ENCODE peak calls at places on chromosome 18, in nine cellular contexts. F is MCF 10A, P is OCI-LY7, D is PC-9, J is foreskin keratinocyte, M is mesothelial cell of epicardium, N is lower leg skin, U is Calu3, G is GM12878. C is an unnamed sample.

GRCh38 chr18:10131783-10132381 is 218.1 kb downstream of the VAPA start:
- DNase-seq in F (no peak), P (no peak), D (no peak), J (no peak), M (peak; percentile 37), N (no peak), U (peak; percentile 24), G (no peak), C (no peak)

GRCh38 chr18:57780318-57781127 is 22.6 kb downstream of the ATP8B1 start:
- DNase-seq in F (peak; percentile 85), P (no peak), D (peak; percentile 86), J (no peak), M (no peak), N (no peak), U (peak; percentile 39), G (peak; percentile 17), C (peak; percentile 28)

GRCh38 chr18:28766027-28766426 is 589.1 kb upstream of the CDH2 start:
- DNase-seq in F (no peak), P (no peak), D (no peak), J (no peak), M (no peak), N (no peak), U (no peak), G (no peak), C (no peak)

GRCh38 chr18:51621103-51621969 is 423.9 kb upstream of the MEX3C start:
- DNase-seq in F (peak; percentile 74), P (peak; percentile 18), D (no peak), J (no peak), M (peak; percentile 38), N (no peak), U (peak; percentile 66), G (peak; percentile 12), C (peak; percentile 72)

GRCh38 chr18:8851659-8852058 is 146.3 kb downstream of the MTCL1 start:
- DNase-seq in F (no peak), P (no peak), D (no peak), J (no peak), M (no peak), N (peak; percentile 9), U (no peak), G (no peak), C (no peak)

GRCh38 chr18:42038936-42039335 is 83.9 kb downstream of the PIK3C3 start:
- DNase-seq in F (no peak), P (no peak), D (no peak), J (peak; percentile 57), M (no peak), N (no peak), U (no peak), G (no peak), C (no peak)

GRCh38 chr18:34704823-34705222 is 5.3 kb upstream of the DTNA start:
- DNase-seq in F (no peak), P (no peak), D (no peak), J (no peak), M (no peak), N (no peak), U (no peak), G (no peak), C (no peak)

GRCh38 chr18:61993831-61994230 is 101.0 kb upstream of the RNF152 start:
- DNase-seq in F (no peak), P (no peak), D (no peak), J (peak; percentile 16), M (no peak), N (no peak), U (no peak), G (no peak), C (no peak)

GRCh38 chr18:22559414-22560282 is 141.9 kb upstream of the CTAGE1 start:
- DNase-seq in F (no peak), P (no peak), D (peak; percentile 48), J (no peak), M (peak; percentile 80), N (peak; percentile 89), U (peak; percentile 65), G (no peak), C (no peak)

GRCh38 chr18:70781860-70782453 is 493.1 kb downstream of the SOCS6 start:
- DNase-seq in F (peak; percentile 76), P (peak; percentile 15), D (peak; percentile 36), J (no peak), M (no peak), N (no peak), U (peak; percentile 71), G (peak; percentile 15), C (peak; percentile 49)

GRCh38 chr18:5628512-5629255 is 84.9 kb upstream of the EPB41L3 start:
- DNase-seq in F (no peak), P (no peak), D (no peak), J (peak; percentile 3), M (peak; percentile 25), N (peak; percentile 93), U (no peak), G (no peak), C (no peak)

GRCh38 chr18:80029690-80030089 is 4.5 kb upstream of the RBFA start:
- DNase-seq in F (no peak), P (no peak), D (no peak), J (no peak), M (no peak), N (no peak), U (no peak), G (no peak), C (no peak)

GRCh38 chr18:56458770-56459450 is 179.5 kb downstream of the TXNL1 start:
- DNase-seq in F (no peak), P (no peak), D (no peak), J (no peak), M (no peak), N (no peak), U (no peak), G (no peak), C (no peak)

GRCh38 chr18:32470136-32470712 is 458 bp downstream of the GAREM1 start:
- DNase-seq in F (peak; percentile 35), P (peak; percentile 10), D (no peak), J (no peak), M (peak; percentile 27), N (peak; percentile 88), U (peak; percentile 37), G (no peak), C (peak; percentile 21)

GRCh38 chr18:59264136-59264571 is 9.1 kb downstream of the RAX start:
- DNase-seq in F (no peak), P (no peak), D (no peak), J (no peak), M (no peak), N (no peak), U (no peak), G (no peak), C (no peak)

GRCh38 chr18:72444756-72445155 is 99.4 kb downstream of the CBLN2 start:
- DNase-seq in F (no peak), P (no peak), D (no peak), J (no peak), M (no peak), N (no peak), U (no peak), G (no peak), C (no peak)
- TF ChIP-seq CTCF in F (no peak), P (no peak), D (no peak), J (no peak), M (no peak), N (no peak), U (no peak), G (no peak), C (no peak)

DNA sequence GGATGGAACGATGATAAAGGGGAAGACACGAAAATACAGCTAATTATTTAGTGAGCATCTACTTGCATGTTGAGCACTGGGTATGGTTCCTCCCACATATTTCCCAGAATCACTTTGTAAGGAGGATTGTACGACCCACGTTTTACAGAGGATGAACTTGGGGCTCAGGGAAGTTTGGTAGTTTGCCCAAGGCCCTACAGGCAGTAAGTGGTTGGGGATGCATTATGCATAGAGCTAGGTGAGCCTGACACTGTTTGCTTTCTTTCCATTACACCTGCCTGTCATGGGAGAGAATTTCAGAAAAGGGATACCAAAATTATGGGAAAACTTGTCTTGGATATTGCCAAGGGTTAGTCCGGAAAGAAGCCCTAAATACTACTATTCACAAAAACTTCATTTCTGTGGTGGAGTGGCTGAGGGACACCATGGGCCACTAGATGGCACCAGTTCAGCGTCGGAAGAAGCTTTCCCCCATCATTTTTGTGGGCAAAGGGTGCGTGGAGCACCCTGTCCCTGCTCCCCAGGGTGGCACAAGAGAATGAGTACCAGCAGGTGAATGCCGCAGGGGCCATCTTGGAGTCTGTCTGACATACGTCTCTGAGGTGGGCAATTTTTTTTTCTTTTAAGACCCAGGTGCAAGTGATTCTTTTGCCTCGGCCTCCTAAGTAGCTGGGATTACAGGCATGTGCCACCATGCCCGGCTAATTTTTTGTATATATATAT is 23.5 kb upstream of the C18orf32 start:
- DNase-seq in F (peak; percentile 66), P (peak; percentile 48), D (no peak), J (no peak), M (no peak), N (no peak), U (peak; percentile 72), G (no peak), C (peak; percentile 70)
- TF ChIP-seq CTCF in F (peak; percentile 80), P (peak; percentile 80), D (peak; percentile 91), J (peak; percentile 91), M (peak; percentile 62), N (no peak), U (peak; percentile 87), G (peak; percentile 90), C (peak; percentile 84)

GRCh38 chr18:24735504-24736243 is 275.2 kb downstream of the HRH4 start:
- DNase-seq in F (no peak), P (no peak), D (no peak), J (no peak), M (no peak), N (no peak), U (no peak), G (no peak), C (no peak)

GRCh38 chr18:24736686-24737085 is 276.2 kb downstream of the HRH4 start:
- DNase-seq in F (no peak), P (no peak), D (no peak), J (peak; percentile 25), M (no peak), N (no peak), U (no peak), G (no peak), C (no peak)

GRCh38 chr18:24731158-24731557 is 270.7 kb downstream of the HRH4 start:
- DNase-seq in F (no peak), P (no peak), D (no peak), J (peak; percentile 19), M (no peak), N (no peak), U (no peak), G (no peak), C (peak; percentile 16)

GRCh38 chr18:24731981-24732380 is 271.5 kb downstream of the HRH4 start:
- DNase-seq in F (peak; percentile 22), P (no peak), D (no peak), J (peak; percentile 25), M (no peak), N (no peak), U (no peak), G (no peak), C (no peak)

DNA sequence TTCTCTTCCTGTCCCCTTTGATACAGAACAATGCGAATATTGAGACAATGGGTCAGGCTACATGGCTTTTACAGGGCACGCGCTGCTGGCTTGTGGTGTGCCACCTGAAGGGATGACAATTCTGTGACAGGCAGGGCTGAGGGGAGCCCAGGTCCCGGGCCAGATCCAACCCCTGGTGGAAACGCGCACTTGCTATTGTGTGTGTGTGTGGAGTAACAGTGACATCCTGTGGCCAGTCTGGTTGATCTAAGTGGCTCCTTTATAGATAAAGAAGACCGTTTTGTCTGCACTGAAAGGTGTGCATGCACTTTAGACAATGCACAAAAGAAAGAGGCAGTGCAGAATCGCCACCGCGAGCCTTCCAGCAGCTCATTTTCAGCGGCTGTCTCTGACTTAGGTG is 273.6 kb downstream of the HRH4 start:
- DNase-seq in F (peak; percentile 15), P (peak; percentile 27), D (no peak), J (no peak), M (no peak), N (no peak), U (peak; percentile 19), G (no peak), C (no peak)
- TF ChIP-seq CTCF in F (no peak), P (peak; percentile 52), D (peak; percentile 19), J (peak; percentile 46), M (no peak), N (no peak), U (no peak), G (no peak), C (no peak)

GRCh38 chr18:36296591-36297418 is 708 bp upstream of the FHOD3 start:
- DNase-seq in F (peak; percentile 71), P (no peak), D (peak; percentile 38), J (no peak), M (peak; percentile 50), N (peak; percentile 93), U (peak; percentile 83), G (no peak), C (peak; percentile 68)
- TF ChIP-seq CTCF in F (peak; percentile 30), P (no peak), D (peak; percentile 50), J (peak; percentile 72), M (peak; percentile 29), N (no peak), U (no peak), G (peak; percentile 56), C (peak; percentile 29)

C was measured in GM12865.